ENCODE peak calls at places on chromosomes 11 and 22, in five cellular contexts. One of them, this sample, is unnamed.

GRCh38 chr11:64803846-64804345 is 882 bp upstream of the MAP4K2 start:
- DNase-seq in cardiac septum: no peak
- DNase-seq in EL: no peak
- DNase-seq in globus pallidus: no peak
- DNase-seq in T-helper 9 cell: no peak
- DNase-seq in this sample: no peak

GRCh38 chr11:57515332-57516060 is at the start of gene SLC43A1:
- DNase-seq in cardiac septum: no peak
- DNase-seq in globus pallidus: no peak
- DNase-seq in T-helper 9 cell: peak
- DNase-seq in EL: peak
- DNase-seq in this sample: no peak

GRCh38 chr22:22462813-22463567 is 45.6 kb downstream of the ZNF280B start:
- DNase-seq in cardiac septum: no peak
- DNase-seq in EL: no peak
- DNase-seq in T-helper 9 cell: no peak
- DNase-seq in globus pallidus: no peak
- DNase-seq in this sample: no peak

GRCh38 chr11:106281455-106282173 is 204.2 kb downstream of the AASDHPPT start:
- DNase-seq in EL: peak
- DNase-seq in T-helper 9 cell: no peak
- DNase-seq in globus pallidus: no peak
- DNase-seq in cardiac septum: no peak
- DNase-seq in this sample: no peak

GRCh38 chr11:2997406-2997805 is 5.3 kb upstream of the NAP1L4 start:
- DNase-seq in T-helper 9 cell: no peak
- DNase-seq in globus pallidus: no peak
- DNase-seq in cardiac septum: no peak
- DNase-seq in EL: no peak
- DNase-seq in this sample: no peak

GRCh38 chr11:27698872-27699241 is 1.4 kb downstream of the BDNF start:
- DNase-seq in globus pallidus: peak
- DNase-seq in cardiac septum: peak
- DNase-seq in EL: peak
- DNase-seq in T-helper 9 cell: peak
- DNase-seq in this sample: no peak

GRCh38 chr11:58900479-58901420 is 38.5 kb upstream of the GLYATL1 start:
- DNase-seq in globus pallidus: peak
- DNase-seq in cardiac septum: peak
- DNase-seq in T-helper 9 cell: no peak
- DNase-seq in EL: peak
- DNase-seq in this sample: no peak

GRCh38 chr11:115391598-115391997 is 112.6 kb downstream of the CADM1 start:
- DNase-seq in T-helper 9 cell: no peak
- DNase-seq in cardiac septum: no peak
- DNase-seq in EL: no peak
- DNase-seq in globus pallidus: no peak
- DNase-seq in this sample: no peak

GRCh38 chr11:34732831-34733230 is 111.9 kb downstream of the EHF start:
- DNase-seq in globus pallidus: no peak
- DNase-seq in T-helper 9 cell: no peak
- DNase-seq in EL: no peak
- DNase-seq in cardiac septum: no peak
- DNase-seq in this sample: no peak

GRCh38 chr11:17718015-17718414 is 1.4 kb upstream of the MYOD1 start:
- DNase-seq in EL: no peak
- DNase-seq in T-helper 9 cell: no peak
- DNase-seq in globus pallidus: no peak
- DNase-seq in cardiac septum: peak
- DNase-seq in this sample: no peak

GRCh38 chr22:38981659-38982007 is 514 bp upstream of the APOBEC3B start:
- DNase-seq in EL: no peak
- DNase-seq in cardiac septum: no peak
- DNase-seq in globus pallidus: no peak
- DNase-seq in T-helper 9 cell: no peak
- DNase-seq in this sample: no peak

GRCh38 chr11:84795698-84796097 is 831.4 kb downstream of the DLG2 start:
- DNase-seq in cardiac septum: no peak
- DNase-seq in globus pallidus: no peak
- DNase-seq in T-helper 9 cell: no peak
- DNase-seq in EL: no peak
- DNase-seq in this sample: no peak

This sample was measured in omental fat pad.